ENCODE peak calls at places on chromosomes 13 and 19, in five cellular contexts. F is breast epithelium, U is NT2/D1, J is kidney epithelial cell, L is gastrocnemius medialis. X is an unnamed sample. For H3K36me3, the result is how much of the 10 kb centered on the place peaks cover.

GRCh38 chr19:51020988-51021651 is 1.6 kb upstream of the KLK10 start:
- DNase-seq in J (no peak), F (no peak), L (no peak), U (no peak), X (no peak)

GRCh38 chr13:99956473-99957349 is 14.9 kb downstream of the ZIC5 start:
- DNase-seq in F (no peak), U (no peak), L (no peak), J (no peak), X (no peak)

GRCh38 chr13:40115456-40115855 is 460.0 kb downstream of the COG6 start:
- DNase-seq in F (no peak), L (no peak), J (no peak), U (no peak), X (no peak)

GRCh38 chr13:22173605-22174004 is 502.7 kb downstream of the FGF9 start:
- DNase-seq in J (peak), U (no peak), L (no peak), F (no peak), X (no peak)

GRCh38 chr19:38862321-38863059 is 12.7 kb upstream of the HNRNPL start:
- DNase-seq in U (no peak), J (no peak), F (no peak), L (peak), X (no peak)

GRCh38 chr13:35747594-35747993 is 271.1 kb upstream of the MAB21L1 start:
- DNase-seq in F (no peak), L (no peak), U (no peak), J (no peak), X (no peak)

GRCh38 chr13:61463027-61463426 is 47.4 kb upstream of the PCDH20 start:
- DNase-seq in U (no peak), L (no peak), J (no peak), F (no peak), X (no peak)

GRCh38 chr19:48510421-48511268 is 990 bp downstream of the LMTK3 start:
- DNase-seq in J (no peak), L (peak), F (peak), U (no peak), X (no peak)

GRCh38 chr19:33248553-33248953 is 22.9 kb upstream of the SLC7A10 start:
- DNase-seq in L (no peak), U (no peak), J (no peak), F (no peak), X (no peak)

GRCh38 chr13:28530729-28531194 is 35.8 kb upstream of the FLT1 start:
- DNase-seq in J (no peak), F (no peak), L (no peak), U (no peak), X (no peak)

GRCh38 chr19:6590458-6591319 is at the start of gene CD70:
- DNase-seq in U (no peak), L (no peak), F (no peak), J (no peak), X (no peak)

GRCh38 chr13:112943309-112944125 is 25.5 kb upstream of the MCF2L start:
- DNase-seq in J (no peak), F (no peak), U (peak), L (no peak), X (no peak)

GRCh38 chr13:102021777-102022176 is 380.1 kb downstream of the FGF14 start:
- DNase-seq in F (no peak), L (no peak), J (no peak), U (no peak), X (no peak)

GRCh38 chr19:362683-363082 is 18.1 kb upstream of the MIER2 start:
- DNase-seq in F (no peak), J (no peak), L (no peak), U (no peak), X (no peak)

GRCh38 chr13:20848944-20849343 is 53.6 kb downstream of the XPO4 start:
- DNase-seq in U (no peak), F (no peak), L (no peak), J (no peak), X (no peak)

GRCh38 chr13:93226623-93227279 is at the start of gene GPC6:
- DNase-seq in F (no peak), U (peak), L (no peak), J (peak), X (no peak)

GRCh38 chr19:3736106-3736724 is 25.3 kb downstream of the APBA3 start:
- DNase-seq in J (no peak), U (no peak), L (no peak), F (no peak), X (no peak)

GRCh38 chr19:406121-406711 is 2.7 kb downstream of the C2CD4C start:
- DNase-seq in F (peak), J (no peak), L (no peak), U (no peak), X (no peak)

GRCh38 chr19:46598372-46598917 is 2.7 kb upstream of the CALM3 start:
- DNase-seq in L (no peak), J (no peak), U (no peak), F (no peak), X (no peak)

GRCh38 chr19:40445006-40445312 is 824 bp upstream of the SERTAD3 start:
- DNase-seq in U (no peak), J (no peak), L (no peak), F (no peak), X (no peak)

GRCh38 chr19:40443930-40444180 is 280 bp downstream of the SERTAD3 start:
- DNase-seq in L (no peak), J (no peak), F (no peak), U (no peak), X (no peak)

GRCh38 chr19:40445945-40446784 is 2.0 kb upstream of the SERTAD3 start:
- DNase-seq in J (no peak), L (no peak), F (peak), U (no peak), X (no peak)

GRCh38 chr19:40444181-40445005 is at the start of gene SERTAD3:
- DNase-seq in L (peak), J (peak), F (peak), U (peak), X (no peak)

GRCh38 chr19:40445637-40445944 is 1.5 kb upstream of the SERTAD3 start:
- DNase-seq in F (no peak), U (no peak), J (no peak), L (no peak), X (no peak)
- H3K4me3 ChIP-seq in F (no peak), U (no peak), J (no peak), L (no peak), X (no peak)

GRCh38 chr13:23349127-23349897 is 84.2 kb downstream of the SACS start:
- DNase-seq in J (no peak), F (no peak), L (no peak), U (no peak), X (no peak)
- H3K36me3 ChIP-seq in J (under half), F (under half), L (under half), U (half or more), X (under half)

DNA sequence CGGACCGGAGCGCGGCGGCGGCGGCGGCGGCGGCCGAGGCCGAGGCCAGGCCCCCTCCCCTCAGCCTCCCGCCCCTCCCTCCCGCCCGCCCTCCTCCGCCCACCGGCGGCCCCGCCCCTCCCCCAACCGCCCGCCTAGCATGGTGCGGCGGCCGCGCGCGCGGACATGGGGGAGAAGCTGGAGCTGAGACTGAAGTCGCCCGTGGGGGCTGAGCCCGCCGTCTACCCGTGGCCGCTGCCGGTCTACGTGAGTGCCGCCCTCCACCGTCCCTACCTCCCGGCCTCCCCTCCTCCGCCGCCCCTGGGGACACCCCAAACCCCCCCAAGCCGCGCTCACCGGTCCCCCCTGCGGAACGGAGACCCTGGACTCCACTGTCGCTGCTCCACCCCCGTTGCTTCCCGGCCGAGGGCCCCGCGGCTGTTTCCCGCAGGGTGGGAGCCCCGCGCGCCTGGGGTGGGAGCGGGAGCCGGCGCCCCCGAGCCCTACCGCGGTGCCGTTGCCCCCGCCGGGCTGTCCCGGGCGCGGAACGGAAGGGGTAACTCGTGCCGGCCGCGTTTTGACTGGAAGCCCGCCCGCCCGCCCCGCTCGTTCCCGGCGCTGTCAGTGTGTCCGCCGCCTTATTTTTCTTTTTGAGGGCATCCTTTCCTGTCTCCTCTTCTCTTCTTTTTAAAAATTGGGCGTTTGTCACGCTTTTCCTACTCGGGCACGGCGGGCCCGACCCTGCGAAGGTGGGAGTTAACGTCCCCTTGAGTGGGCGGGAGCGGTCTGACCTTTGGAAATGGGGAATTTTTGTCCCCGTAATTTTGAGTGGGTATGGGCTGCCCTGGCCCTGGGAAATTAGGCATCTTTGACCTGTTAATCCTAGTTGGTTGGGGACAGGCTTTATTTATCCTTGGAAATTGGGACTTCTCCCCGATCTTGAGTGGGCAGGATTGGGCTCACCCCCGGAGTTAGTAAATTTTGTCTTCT is 571 bp downstream of the DOT1L start:
- DNase-seq in U (no peak), J (no peak), L (no peak), F (no peak), X (no peak)
- H3K4me3 ChIP-seq in U (peak), J (peak), L (peak), F (peak), X (peak)

DNA sequence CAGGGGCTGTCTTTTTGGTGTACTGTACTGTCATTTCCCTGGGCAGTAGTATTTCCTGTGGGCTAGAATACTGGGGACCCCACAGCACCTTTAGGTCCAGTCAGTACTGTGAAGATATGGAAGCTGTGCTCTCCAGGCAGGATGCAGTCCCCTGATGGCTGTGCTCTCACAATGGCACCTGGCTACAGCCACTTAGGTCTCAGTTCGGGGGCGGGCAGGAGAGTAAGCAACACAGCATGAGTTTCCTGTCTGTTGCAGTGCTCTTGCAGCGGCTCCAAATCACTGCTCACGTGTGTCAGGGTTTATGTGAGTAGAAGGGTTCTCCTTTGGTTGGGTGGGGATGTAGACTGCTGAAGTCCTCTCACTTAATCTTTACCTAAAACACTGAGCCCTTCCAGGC is 810.4 kb downstream of the DACH1 start:
- DNase-seq in L (no peak), J (no peak), F (no peak), U (no peak), X (no peak)
- H3K36me3 ChIP-seq in L (under half), J (under half), F (under half), U (under half), X (under half)

GRCh38 chr13:97307882-97308624 is 85.9 kb downstream of the MBNL2 start:
- DNase-seq in U (no peak), L (no peak), F (no peak), J (no peak), X (no peak)

GRCh38 chr13:97308735-97309429 is 86.7 kb downstream of the MBNL2 start:
- DNase-seq in L (no peak), F (no peak), U (no peak), J (no peak), X (no peak)

GRCh38 chr13:97307096-97307495 is 85.0 kb downstream of the MBNL2 start:
- DNase-seq in U (no peak), J (no peak), L (no peak), F (no peak), X (no peak)

GRCh38 chr13:97306646-97307045 is 84.5 kb downstream of the MBNL2 start:
- DNase-seq in F (no peak), U (no peak), L (no peak), J (no peak), X (no peak)

DNA sequence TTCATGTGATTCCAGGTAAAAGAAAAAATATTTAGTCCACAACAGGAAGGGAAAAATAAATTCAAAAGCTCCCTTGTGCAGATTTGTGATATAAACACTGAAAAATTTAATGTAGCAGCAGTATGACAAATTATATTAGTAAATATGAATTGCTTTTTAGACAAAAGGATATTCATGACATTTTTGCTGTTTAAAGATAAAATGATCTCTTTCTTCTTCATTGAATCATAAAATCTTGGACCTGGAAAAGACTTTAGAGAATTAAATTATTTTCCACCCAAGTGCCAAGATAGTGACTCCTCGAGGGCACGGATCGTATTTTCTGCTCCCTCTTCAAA is 85.4 kb downstream of the MBNL2 start:
- DNase-seq in J (no peak), L (no peak), F (no peak), U (no peak), X (no peak)
- H3K4me3 ChIP-seq in J (no peak), L (no peak), F (no peak), U (no peak), X (no peak)